ENCODE peak calls at places on chromosomes 13 and 19, in eight cellular contexts. G is NB4; F is astrocyte of the cerebellum; X is endothelial cell; N is cardiac muscle cell; Y is ovary; K is WTC11; C is CD4-positive, alpha-beta T cell. A is an unnamed sample.

GRCh38 chr19:40717325-40717879 is 490 bp downstream of the ITPKC start:
- DNase-seq in C (no peak), Y (no peak), F (no peak), N (no peak), G (no peak), X (no peak), K (no peak), A (peak)

GRCh38 chr19:3458595-3459284 is 21.6 kb downstream of the SMIM24 start:
- DNase-seq in C (no peak), K (no peak), X (no peak), F (peak), N (peak), G (no peak), Y (peak), A (no peak)

GRCh38 chr19:45781282-45782161 is 768 bp downstream of the DMPK start:
- DNase-seq in Y (peak), K (no peak), F (no peak), G (no peak), X (no peak), N (no peak), C (no peak), A (peak)

GRCh38 chr13:33637978-33638743 is 179.8 kb upstream of the RFC3 start:
- DNase-seq in N (no peak), X (no peak), G (no peak), C (no peak), F (no peak), Y (no peak), K (no peak), A (no peak)

GRCh38 chr19:15989889-15990288 is 41.1 kb downstream of the OR10H4 start:
- DNase-seq in K (no peak), X (no peak), N (no peak), C (no peak), Y (no peak), G (no peak), F (no peak), A (no peak)

GRCh38 chr13:19155321-19155861 is 26.2 kb downstream of the TUBA3C start:
- DNase-seq in F (no peak), Y (no peak), G (peak), K (no peak), X (no peak), N (no peak), C (no peak), A (no peak)

GRCh38 chr19:47682939-47683338 is 30.3 kb upstream of the EHD2 start:
- DNase-seq in X (no peak), G (no peak), N (no peak), C (no peak), Y (no peak), F (peak), K (no peak), A (no peak)

GRCh38 chr13:59774511-59774911 is 389.2 kb downstream of the DIAPH3 start:
- DNase-seq in G (no peak), K (no peak), X (no peak), Y (no peak), N (no peak), F (peak), C (no peak), A (no peak)

GRCh38 chr13:69363360-69363759 is 744.3 kb upstream of the ATXN8OS start:
- DNase-seq in G (no peak), N (no peak), K (no peak), X (no peak), Y (no peak), F (no peak), C (no peak), A (no peak)

GRCh38 chr13:20711301-20712044 is 8.0 kb downstream of the IL17D start:
- DNase-seq in N (no peak), F (no peak), K (peak), X (no peak), Y (no peak), G (peak), C (no peak), A (no peak)

GRCh38 chr13:33644607-33645543 is 173.1 kb upstream of the RFC3 start:
- DNase-seq in K (no peak), X (no peak), F (no peak), N (no peak), Y (no peak), G (peak), C (no peak), A (no peak)

GRCh38 chr13:101626925-101627555 is 174.6 kb downstream of the ITGBL1 start:
- DNase-seq in K (no peak), N (no peak), Y (no peak), C (no peak), G (peak), X (no peak), F (no peak), A (no peak)

GRCh38 chr19:20478936-20479335 is 86.6 kb downstream of the ZNF737 start:
- DNase-seq in F (no peak), Y (no peak), K (peak), N (no peak), X (no peak), G (peak), C (no peak), A (no peak)
- TF ChIP-seq CTCF in F (no peak), Y (no peak), K (no peak), N (no peak), X (no peak), G (no peak), C (no peak), A (no peak)

DNA sequence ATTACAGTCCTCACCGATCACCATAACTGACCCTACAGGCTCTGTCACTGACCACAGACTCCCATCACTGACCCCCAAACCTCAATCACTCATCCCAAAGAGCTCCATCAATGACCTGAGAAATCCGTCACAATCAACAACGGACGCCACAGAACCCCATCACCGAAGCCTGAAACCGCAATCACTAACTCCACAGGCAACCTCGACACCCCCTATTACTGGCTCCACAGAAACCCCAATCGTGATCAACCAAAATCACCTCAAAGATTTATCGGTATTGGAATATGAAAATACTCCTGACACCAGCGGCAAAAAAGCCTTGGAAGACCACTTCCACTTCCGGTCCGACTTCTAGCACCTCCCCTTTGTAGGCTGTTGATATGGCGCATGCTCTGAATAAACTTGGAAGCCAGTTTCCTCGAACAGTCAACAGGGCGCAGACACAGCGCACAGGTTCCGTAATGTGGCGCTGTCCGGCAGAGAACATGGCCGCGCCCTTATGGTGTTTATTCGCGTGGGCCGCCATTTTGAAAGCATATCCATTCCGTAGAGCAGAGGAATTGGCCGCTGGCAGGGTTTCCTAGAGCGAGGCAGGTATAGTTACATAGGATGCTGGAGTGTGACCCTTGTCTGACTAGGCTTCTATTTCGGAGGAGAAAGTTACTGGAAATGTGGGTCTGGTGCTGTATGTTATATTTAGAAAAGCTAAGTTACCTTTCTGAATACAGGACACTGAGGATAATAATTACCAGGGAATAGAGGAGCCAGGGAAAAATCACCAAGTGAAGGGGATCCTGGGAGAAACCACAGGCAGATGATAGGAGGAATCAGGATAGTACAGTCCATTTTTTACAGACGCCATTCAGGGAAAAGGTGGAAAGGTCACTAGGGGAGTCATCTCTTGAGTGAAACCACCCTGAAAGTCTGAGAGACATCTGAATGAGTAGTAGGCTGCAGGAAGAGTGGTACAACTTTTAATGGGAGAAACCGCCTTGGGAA is at the start of gene ZNF585A:
- DNase-seq in C (peak), K (peak), X (peak), N (peak), Y (peak), F (peak), G (peak), A (peak)
- TF ChIP-seq CTCF in C (no peak), K (no peak), X (no peak), N (peak), Y (no peak), F (peak), G (no peak), A (peak)

GRCh38 chr13:41075034-41075433 is 13.7 kb downstream of the WBP4 start:
- DNase-seq in G (peak), N (peak), F (peak), C (peak), Y (no peak), K (no peak), X (peak), A (peak)
- TF ChIP-seq CTCF in G (peak), N (peak), F (peak), C (peak), Y (peak), K (no peak), X (peak), A (no peak)

GRCh38 chr13:76463314-76463713 is 422.9 kb downstream of the KCTD12 start:
- DNase-seq in K (no peak), C (no peak), Y (no peak), X (no peak), N (no peak), F (no peak), G (no peak), A (no peak)
- TF ChIP-seq CTCF in K (no peak), C (no peak), Y (no peak), X (no peak), N (no peak), F (no peak), G (no peak), A (no peak)

GRCh38 chr13:44651209-44651608 is 75.1 kb upstream of the TSC22D1 start:
- DNase-seq in X (no peak), C (no peak), N (no peak), F (no peak), Y (no peak), G (no peak), K (no peak), A (no peak)

GRCh38 chr13:44646044-44646443 is 69.9 kb upstream of the TSC22D1 start:
- DNase-seq in X (no peak), F (no peak), C (no peak), Y (no peak), N (no peak), G (no peak), K (no peak), A (no peak)

GRCh38 chr13:44649834-44650233 is 73.7 kb upstream of the TSC22D1 start:
- DNase-seq in X (no peak), N (no peak), F (no peak), Y (no peak), G (no peak), K (no peak), C (no peak), A (no peak)

GRCh38 chr13:44649118-44649455 is 73.0 kb upstream of the TSC22D1 start:
- DNase-seq in N (no peak), K (no peak), Y (no peak), X (no peak), F (no peak), C (no peak), G (no peak), A (no peak)

DNA sequence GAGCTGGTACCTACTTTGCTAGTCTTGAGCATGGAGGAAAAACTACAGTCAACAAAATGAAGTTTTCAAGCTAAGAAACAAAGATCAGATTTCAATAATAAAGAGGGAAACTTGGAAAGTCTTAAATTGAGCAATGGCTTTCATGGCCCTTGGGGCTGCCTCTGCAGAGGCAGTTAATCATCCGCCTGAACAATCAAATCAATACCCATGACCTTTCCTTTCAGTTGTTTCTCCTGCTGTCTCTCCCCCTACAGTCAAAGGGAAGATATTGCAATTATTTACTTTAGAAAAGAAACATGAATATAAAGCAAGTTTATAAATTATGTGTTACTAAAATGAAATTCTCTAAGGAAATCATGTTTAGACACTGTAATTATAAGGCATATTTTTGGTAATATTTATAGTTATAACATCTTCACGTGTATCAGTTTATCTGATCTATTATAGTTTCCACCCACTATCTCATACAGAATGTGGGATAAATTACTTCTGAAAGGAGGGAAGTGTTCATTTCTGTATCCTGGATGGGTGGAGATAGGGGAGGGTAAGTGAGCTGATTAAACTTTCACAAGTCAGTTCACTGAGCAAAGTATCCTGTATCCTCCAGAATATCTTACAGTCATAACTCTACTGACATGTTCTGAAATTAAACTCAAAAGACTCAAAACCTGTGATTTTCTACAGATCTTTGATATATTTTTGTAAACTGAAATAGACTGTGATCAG is 72.4 kb upstream of the TSC22D1 start:
- DNase-seq in F (no peak), G (peak), Y (no peak), N (no peak), C (no peak), X (no peak), K (no peak), A (no peak)
- TF ChIP-seq CTCF in F (peak), G (no peak), Y (no peak), N (peak), C (peak), X (peak), K (no peak), A (no peak)

GRCh38 chr19:8336665-8337064 is 6.4 kb downstream of the KANK3 start:
- DNase-seq in Y (no peak), X (no peak), K (no peak), F (no peak), G (no peak), C (no peak), N (no peak), A (no peak)

GRCh38 chr19:8336072-8336569 is 6.9 kb downstream of the KANK3 start:
- DNase-seq in X (no peak), F (no peak), C (no peak), K (no peak), G (no peak), N (no peak), Y (no peak), A (no peak)

GRCh38 chr19:8334458-8335342 is 8.4 kb downstream of the KANK3 start:
- DNase-seq in G (peak), N (peak), C (no peak), Y (peak), K (peak), F (no peak), X (peak), A (peak)

GRCh38 chr19:8333771-8334457 is 9.1 kb downstream of the KANK3 start:
- DNase-seq in F (no peak), G (no peak), X (no peak), N (peak), K (peak), Y (no peak), C (no peak), A (no peak)

DNA sequence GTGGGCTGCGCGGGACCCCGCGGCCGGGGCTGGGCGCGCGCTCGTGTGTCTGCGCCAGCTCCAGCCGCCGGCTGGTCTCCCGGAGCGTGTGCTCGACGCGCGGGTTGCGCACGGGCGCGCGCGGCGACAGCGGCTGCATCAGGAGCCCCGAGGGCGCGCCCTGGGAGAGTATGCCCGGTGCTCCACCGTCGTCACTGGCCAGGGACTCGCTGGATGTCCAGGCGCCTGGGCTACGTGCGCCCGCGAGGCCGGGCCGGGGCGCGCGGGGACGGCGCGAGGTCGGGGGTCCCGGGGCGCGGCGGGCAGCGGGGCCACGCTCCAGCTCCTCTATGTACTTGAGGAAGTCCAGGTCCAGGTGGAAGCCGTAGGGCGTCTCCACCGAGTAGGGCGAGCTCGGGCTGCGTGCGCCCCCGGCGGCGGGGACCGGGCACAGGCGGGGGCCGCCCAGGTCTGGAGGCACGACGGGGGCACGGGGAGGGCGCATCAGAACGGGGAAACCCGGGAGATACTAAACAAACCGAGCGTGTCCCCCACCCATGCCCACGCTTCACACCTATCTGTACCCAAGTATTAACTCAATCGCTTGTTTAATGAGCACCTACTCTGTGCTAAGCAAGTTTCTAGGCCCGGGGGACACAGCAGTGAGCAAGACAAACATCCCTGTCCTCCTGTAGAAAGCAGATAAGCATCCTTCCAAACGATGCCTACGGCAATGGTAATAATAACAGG is 7.6 kb downstream of the KANK3 start:
- DNase-seq in N (peak), G (no peak), F (no peak), Y (no peak), C (no peak), X (no peak), K (peak), A (no peak)
- TF ChIP-seq CTCF in N (no peak), G (no peak), F (peak), Y (no peak), C (no peak), X (no peak), K (peak), A (no peak)

DNA sequence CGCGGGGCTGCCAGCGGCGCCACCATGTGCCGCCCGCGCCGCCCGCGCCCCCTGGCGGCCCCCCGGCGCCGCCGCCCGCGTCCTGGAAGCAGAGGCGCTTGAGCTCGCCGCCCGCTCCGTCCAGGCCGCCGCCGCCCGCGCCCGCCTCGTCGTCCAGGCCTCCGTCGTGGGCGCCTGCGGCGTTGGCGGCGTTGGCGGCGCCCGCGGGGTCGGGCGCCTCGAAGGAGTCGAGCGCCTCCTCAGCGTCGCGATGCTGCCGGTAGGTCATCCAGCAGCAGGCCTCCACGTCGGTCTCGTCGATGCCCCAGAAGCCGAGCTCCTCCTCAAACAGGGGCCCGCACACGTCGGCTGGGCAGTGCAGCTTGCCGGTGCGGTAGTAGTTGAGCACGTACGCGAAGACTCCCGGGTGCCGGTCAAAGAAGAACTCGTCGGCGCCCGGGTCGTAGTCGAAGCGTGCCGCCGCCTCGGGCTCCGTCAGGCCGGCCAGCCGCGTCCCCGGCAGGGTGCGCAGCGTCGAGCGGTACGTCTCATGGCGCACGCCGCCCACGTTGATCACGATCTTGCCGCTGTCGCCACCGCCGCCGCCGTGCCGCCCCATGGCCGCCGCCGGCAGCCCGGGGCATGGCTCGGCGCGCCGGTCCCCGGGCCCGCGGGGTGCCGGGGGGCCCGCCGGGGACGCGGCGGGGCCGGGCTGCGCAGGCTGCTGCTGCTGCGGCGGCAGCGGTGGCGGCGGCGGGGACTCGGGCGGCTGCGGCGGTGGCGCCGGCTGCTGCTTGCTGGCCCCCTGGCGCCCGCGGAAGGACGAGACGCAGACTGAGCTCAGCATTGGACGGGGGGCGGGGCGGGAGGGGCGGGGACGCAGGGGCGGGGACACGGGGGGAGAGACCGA is 676 bp downstream of the KCNC3 start:
- DNase-seq in K (peak), F (no peak), G (no peak), N (peak), C (no peak), X (no peak), Y (no peak), A (no peak)
- TF ChIP-seq CTCF in K (no peak), F (no peak), G (no peak), N (no peak), C (no peak), X (no peak), Y (no peak), A (peak)

GRCh38 chr13:108345016-108345415 is 75.5 kb downstream of the TNFSF13B start:
- DNase-seq in Y (no peak), F (no peak), N (no peak), G (no peak), C (no peak), K (peak), X (no peak), A (no peak)

GRCh38 chr13:108346376-108346775 is 76.9 kb downstream of the TNFSF13B start:
- DNase-seq in F (no peak), N (no peak), C (peak), Y (no peak), G (no peak), X (no peak), K (no peak), A (no peak)

DNA sequence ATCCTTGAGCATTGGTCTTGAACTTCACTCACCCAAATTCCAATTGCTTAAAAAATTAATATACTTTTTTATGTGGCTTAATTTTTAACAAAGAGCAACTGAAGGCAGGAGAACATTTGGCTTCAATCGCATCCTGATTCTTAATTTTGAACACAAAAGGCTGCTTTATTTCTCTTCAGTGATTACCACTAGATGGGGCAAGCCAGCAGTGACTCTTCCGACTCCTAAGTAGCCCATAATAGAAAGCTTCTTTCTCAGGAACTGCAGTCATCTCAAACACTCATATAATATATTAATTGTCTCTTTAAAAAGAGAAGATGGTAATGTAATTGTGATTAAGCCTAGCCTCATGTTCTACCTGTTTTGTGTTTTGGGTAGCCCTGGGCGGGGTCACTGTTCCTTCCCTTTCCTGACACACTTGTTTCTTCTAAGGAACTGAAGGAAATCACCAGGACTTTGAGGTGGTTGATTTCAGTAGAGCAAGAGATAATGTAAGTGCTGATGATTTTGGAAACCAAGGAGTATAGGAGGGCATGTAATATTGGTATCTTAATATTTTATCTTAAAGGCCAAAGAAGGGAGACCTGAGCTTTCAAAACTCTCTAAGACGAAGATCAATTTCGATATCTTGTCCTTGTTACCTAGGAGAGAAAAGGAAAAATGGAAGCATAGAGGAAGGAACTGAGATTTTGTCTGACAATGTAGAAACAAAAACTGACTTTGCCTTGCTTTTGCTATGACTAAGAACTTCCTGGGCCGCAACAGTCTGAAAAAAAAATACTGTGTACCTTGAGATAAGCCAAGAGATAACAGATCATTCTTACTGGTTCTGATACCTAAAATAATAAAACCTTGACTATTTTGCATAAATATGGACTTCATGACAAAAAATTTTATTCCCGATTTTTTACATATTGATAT is 73.1 kb downstream of the TNFSF13B start:
- DNase-seq in C (no peak), N (peak), G (peak), Y (no peak), K (no peak), F (peak), X (no peak), A (no peak)
- TF ChIP-seq CTCF in C (peak), N (peak), G (peak), Y (no peak), K (peak), F (peak), X (no peak), A (peak)

A was measured in prostate gland.